ENCODE peak calls at places on chromosomes 2 and 18, in eight cellular contexts. C, I, Z, U, S, W, P and B are unnamed samples.

GRCh38 chr2:38274286-38275276 is 102.5 kb downstream of the ATL2 start:
- DNase-seq in C (no peak), I (peak), Z (no peak), U (peak), S (no peak), W (no peak), P (no peak), B (peak)

GRCh38 chr2:20588918-20589871 is 61.7 kb downstream of the HS1BP3 start:
- DNase-seq in C (peak), I (no peak), Z (no peak), U (no peak), S (no peak), W (no peak), P (no peak), B (no peak)

GRCh38 chr2:239834143-239834542 is 191.0 kb downstream of the NDUFA10 start:
- DNase-seq in C (peak), I (no peak), Z (no peak), U (no peak), S (no peak), W (no peak), P (no peak), B (no peak)

GRCh38 chr2:74685408-74685807 is 31.4 kb downstream of the SEMA4F start:
- DNase-seq in C (no peak), I (no peak), Z (no peak), U (no peak), S (no peak), W (no peak), P (no peak), B (no peak)

GRCh38 chr2:54524236-54524991 is 68.3 kb downstream of the SPTBN1 start:
- DNase-seq in C (no peak), I (peak), Z (no peak), U (no peak), S (no peak), W (no peak), P (no peak), B (peak)

GRCh38 chr2:196383799-196384198 is 212.4 kb upstream of the STK17B start:
- DNase-seq in C (no peak), I (no peak), Z (no peak), U (no peak), S (no peak), W (no peak), P (no peak), B (no peak)

GRCh38 chr2:198322275-198322674 is 517.9 kb downstream of the PLCL1 start:
- DNase-seq in C (no peak), I (no peak), Z (no peak), U (no peak), S (no peak), W (no peak), P (no peak), B (peak)

GRCh38 chr18:50104421-50104820 is 90.5 kb downstream of the MYO5B start:
- DNase-seq in C (no peak), I (no peak), Z (no peak), U (no peak), S (no peak), W (no peak), P (no peak), B (no peak)

GRCh38 chr2:95082479-95082878 is 39.1 kb downstream of the MRPS5 start:
- DNase-seq in C (no peak), I (no peak), Z (no peak), U (no peak), S (no peak), W (no peak), P (no peak), B (no peak)

GRCh38 chr2:223019390-223019930 is 32.5 kb upstream of the KCNE4 start:
- DNase-seq in C (no peak), I (no peak), Z (no peak), U (no peak), S (no peak), W (no peak), P (no peak), B (no peak)

GRCh38 chr2:9735335-9735734 is 104.5 kb upstream of the YWHAQ start:
- DNase-seq in C (no peak), I (no peak), Z (no peak), U (no peak), S (no peak), W (no peak), P (no peak), B (no peak)

GRCh38 chr2:84424152-84424551 is 34.9 kb downstream of the SUCLG1 start:
- DNase-seq in C (no peak), I (no peak), Z (no peak), U (no peak), S (no peak), W (no peak), P (no peak), B (no peak)

GRCh38 chr18:30971338-30971956 is 71.1 kb downstream of the DSC3 start:
- DNase-seq in C (no peak), I (no peak), Z (no peak), U (no peak), S (no peak), W (no peak), P (no peak), B (peak)

GRCh38 chr2:214057986-214058385 is 352.9 kb upstream of the VWC2L start:
- DNase-seq in C (no peak), I (no peak), Z (no peak), U (no peak), S (no peak), W (no peak), P (no peak), B (no peak)

GRCh38 chr2:147782521-147782920 is 62.3 kb upstream of the ACVR2A start:
- DNase-seq in C (no peak), I (no peak), Z (no peak), U (no peak), S (no peak), W (no peak), P (no peak), B (peak)

GRCh38 chr2:241808051-241808450 is 942 bp upstream of the NEU4 start:
- DNase-seq in C (peak), I (no peak), Z (peak), U (no peak), S (no peak), W (peak), P (no peak), B (peak)

GRCh38 chr2:1758112-1758630 is 13.9 kb upstream of the PXDN start:
- DNase-seq in C (no peak), I (no peak), Z (no peak), U (no peak), S (no peak), W (no peak), P (no peak), B (no peak)

GRCh38 chr18:24014986-24015896 is 687 bp downstream of the TTC39C start:
- DNase-seq in C (peak), I (peak), Z (peak), U (peak), S (peak), W (peak), P (peak), B (peak)

GRCh38 chr2:241909769-241910168 is 40.2 kb downstream of the RTP5 start:
- DNase-seq in C (peak), I (no peak), Z (no peak), U (no peak), S (no peak), W (no peak), P (no peak), B (no peak)

GRCh38 chr2:2707111-2708035 is 376.3 kb upstream of the MYT1L start:
- DNase-seq in C (no peak), I (no peak), Z (no peak), U (no peak), S (no peak), W (no peak), P (no peak), B (no peak)

GRCh38 chr2:47728551-47728950 is 54.4 kb upstream of the MSH6 start:
- DNase-seq in C (peak), I (no peak), Z (no peak), U (no peak), S (no peak), W (no peak), P (no peak), B (peak)

GRCh38 chr2:97714950-97715652 is 1.7 kb downstream of the ZAP70 start:
- DNase-seq in C (no peak), I (no peak), Z (no peak), U (no peak), S (no peak), W (no peak), P (no peak), B (no peak)

GRCh38 chr2:174344716-174345472 is 10.1 kb downstream of the SP9 start:
- DNase-seq in C (no peak), I (no peak), Z (no peak), U (no peak), S (no peak), W (no peak), P (no peak), B (peak)